ENCODE peak calls at places on chromosomes 7 and 10, in five cellular contexts. G is CD8-positive, alpha-beta T cell; I is breast epithelium; J is sigmoid colon; D is heart right ventricle. H is an unnamed sample.
A peak's percentile ranks its signal among the peaks of the same experiment; 100 is the strongest.

GRCh38 chr7:82443801-82444219 is 233 bp upstream of the CACNA2D1 start:
- DNase-seq in I (peak; percentile 60), J (peak; percentile 96), D (peak; percentile 88), G (no peak), H (peak; percentile 88)

GRCh38 chr7:45699726-45700390 is 125.7 kb downstream of the ADCY1 start:
- DNase-seq in G (peak; percentile 8), I (peak; percentile 35), J (no peak), D (no peak), H (no peak)

GRCh38 chr7:102875700-102876192 is 37.1 kb upstream of the LRRC17 start:
- DNase-seq in G (no peak), D (no peak), J (no peak), I (no peak), H (no peak)

GRCh38 chr7:152076324-152076821 is 50.9 kb downstream of the GALNT11 start:
- DNase-seq in I (no peak), D (no peak), J (no peak), G (no peak), H (peak; percentile 38)

GRCh38 chr7:16753932-16754571 is 497 bp downstream of the TSPAN13 start:
- DNase-seq in D (peak; percentile 29), J (no peak), I (peak; percentile 52), G (no peak), H (peak; percentile 83)

GRCh38 chr10:3825862-3826351 is 40.9 kb upstream of the KLF6 start:
- DNase-seq in J (peak; percentile 65), D (peak; percentile 62), I (no peak), G (no peak), H (no peak)

GRCh38 chr10:73965890-73966768 is 31.8 kb upstream of the VCL start:
- DNase-seq in D (peak; percentile 86), I (peak; percentile 69), J (peak; percentile 97), G (no peak), H (peak; percentile 34)

GRCh38 chr7:46583606-46584005 is 662.5 kb upstream of the IGFBP3 start:
- DNase-seq in J (no peak), I (no peak), G (no peak), D (no peak), H (no peak)

GRCh38 chr10:71765176-71765906 is 8.0 kb downstream of the VSIR start:
- DNase-seq in G (no peak), I (no peak), D (peak; percentile 71), J (peak; percentile 91), H (no peak)

GRCh38 chr10:48745662-48746245 is 61.1 kb downstream of the WDFY4 start:
- DNase-seq in I (no peak), D (no peak), G (no peak), J (no peak), H (no peak)

GRCh38 chr7:116588641-116589594 is 64.1 kb downstream of the CAV1 start:
- DNase-seq in J (no peak), D (no peak), G (no peak), I (no peak), H (no peak)

GRCh38 chr10:62456611-62457101 is 82.5 kb downstream of the ZNF365 start:
- DNase-seq in G (no peak), J (no peak), D (no peak), I (no peak), H (no peak)

GRCh38 chr10:47378606-47379444 is 5.3 kb downstream of the ZNF488 start:
- DNase-seq in D (no peak), G (peak; percentile 5), J (peak; percentile 44), I (no peak), H (no peak)

GRCh38 chr7:11203688-11204087 is 230.0 kb downstream of the PHF14 start:
- DNase-seq in G (no peak), D (peak; percentile 18), J (no peak), I (no peak), H (peak; percentile 51)

GRCh38 chr7:34991938-34992840 is 45.1 kb downstream of the DPY19L1 start:
- DNase-seq in I (no peak), D (no peak), J (no peak), G (peak; percentile 54), H (no peak)

GRCh38 chr10:131323880-131324279 is 12.4 kb upstream of the TCERG1L start:
- DNase-seq in J (no peak), D (no peak), G (no peak), I (no peak), H (no peak)

GRCh38 chr7:27921081-27921836 is 181.3 kb downstream of the TAX1BP1 start:
- DNase-seq in I (no peak), J (no peak), G (no peak), D (peak; percentile 51), H (no peak)

GRCh38 chr7:157009170-157009777 is 1.2 kb downstream of the MNX1 start:
- DNase-seq in G (no peak), D (no peak), I (no peak), J (no peak), H (no peak)

GRCh38 chr7:72465521-72465920 is 53.4 kb upstream of the CALN1 start:
- DNase-seq in D (no peak), G (no peak), I (no peak), J (no peak), H (no peak)

GRCh38 chr7:27576360-27576944 is 86.2 kb downstream of the HIBADH start:
- DNase-seq in D (no peak), I (no peak), G (no peak), J (no peak), H (no peak)

GRCh38 chr10:14241196-14241595 is 89.5 kb downstream of the FRMD4A start:
- DNase-seq in J (no peak), I (no peak), G (no peak), D (no peak), H (no peak)

GRCh38 chr10:14244801-14245211 is 85.9 kb downstream of the FRMD4A start:
- DNase-seq in I (no peak), G (no peak), D (no peak), J (no peak), H (no peak)

GRCh38 chr10:14244147-14244546 is 86.6 kb downstream of the FRMD4A start:
- DNase-seq in J (no peak), I (no peak), D (no peak), G (no peak), H (no peak)

GRCh38 chr10:14236341-14236740 is 94.4 kb downstream of the FRMD4A start:
- DNase-seq in D (no peak), G (no peak), I (no peak), J (no peak), H (no peak)

DNA sequence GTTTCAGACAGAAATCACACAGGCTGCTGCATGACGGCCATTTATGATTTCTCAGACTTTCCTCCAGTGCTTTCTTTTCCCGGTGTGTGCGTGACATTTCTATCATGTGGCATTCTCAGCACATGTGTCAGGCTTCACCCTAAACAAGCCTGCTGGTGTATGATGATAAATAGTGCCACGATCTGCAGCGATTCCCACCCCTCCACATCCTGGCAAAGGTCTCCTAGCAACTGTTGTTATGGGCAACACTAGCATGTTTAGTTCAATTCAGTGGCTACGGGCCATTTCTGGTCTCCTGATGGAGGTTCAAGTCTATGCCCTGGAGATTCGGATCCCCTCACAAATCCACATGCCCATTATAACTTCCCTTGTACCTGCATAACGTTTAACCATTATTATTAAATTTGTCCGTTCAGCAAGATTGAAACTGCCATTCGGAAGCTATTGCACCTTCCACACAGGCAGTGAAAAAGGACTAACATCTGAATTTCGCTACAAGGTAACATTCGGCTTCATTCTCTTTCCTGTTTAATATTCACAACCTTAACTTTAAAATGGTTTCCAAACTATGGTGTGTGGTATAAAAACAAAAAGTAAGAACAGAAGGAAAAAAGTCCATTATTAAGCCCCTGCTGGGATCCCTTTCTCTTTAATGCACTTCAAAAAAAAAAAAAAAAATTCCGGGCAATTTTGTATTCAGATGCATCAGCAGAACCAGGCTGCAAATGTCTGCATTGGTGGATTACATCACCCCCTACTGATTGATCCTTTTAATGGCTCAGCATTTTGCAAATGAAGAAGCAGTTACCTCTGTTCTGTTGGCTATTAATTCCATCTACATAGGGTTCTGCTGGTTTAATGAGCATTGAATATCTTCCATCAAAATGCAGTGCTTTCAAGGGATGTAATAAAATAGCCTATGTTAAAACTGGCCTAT is 90.2 kb downstream of the FRMD4A start:
- DNase-seq in I (no peak), J (no peak), D (no peak), G (no peak), H (no peak)
- TF ChIP-seq CTCF in I (no peak), J (no peak), D (no peak), G (no peak), H (peak; percentile 30)

GRCh38 chr7:148472406-148472805 is 118.2 kb upstream of the C7orf33 start:
- DNase-seq in J (no peak), I (no peak), G (no peak), D (no peak), H (no peak)

GRCh38 chr7:148478551-148478950 is 112.0 kb upstream of the C7orf33 start:
- DNase-seq in G (no peak), D (no peak), I (no peak), J (no peak), H (no peak)

GRCh38 chr7:148474421-148474820 is 116.1 kb upstream of the C7orf33 start:
- DNase-seq in G (no peak), J (no peak), D (no peak), I (no peak), H (no peak)

DNA sequence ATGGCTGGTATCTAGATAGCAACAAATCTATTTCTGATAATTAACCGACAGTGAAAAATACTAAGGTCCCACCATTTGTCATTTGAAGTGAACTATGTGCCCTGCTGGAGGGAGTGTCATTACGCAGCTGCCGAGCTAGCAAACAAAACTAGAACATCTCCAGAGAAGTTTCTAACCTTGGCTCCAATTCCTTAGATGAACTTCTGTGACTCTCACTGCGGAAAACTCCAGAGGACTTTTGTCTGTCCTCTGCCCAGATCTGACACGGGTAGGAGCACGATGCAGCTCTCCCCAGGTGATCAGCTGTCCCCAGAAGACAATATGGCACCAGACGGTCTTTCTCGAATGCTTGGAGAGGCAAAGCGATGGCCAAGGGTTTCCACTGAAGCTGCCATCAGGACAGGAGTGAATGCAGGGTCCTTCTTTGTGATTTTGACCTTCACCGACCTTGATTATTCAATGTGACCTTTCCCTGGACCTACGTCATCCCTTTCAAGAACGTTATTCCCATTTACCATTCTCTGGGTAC is 116.8 kb upstream of the C7orf33 start:
- DNase-seq in D (no peak), J (no peak), G (no peak), I (no peak), H (no peak)
- TF ChIP-seq CTCF in D (no peak), J (no peak), G (no peak), I (no peak), H (no peak)

GRCh38 chr10:55287346-55287745 is 486.3 kb upstream of the PCDH15 start:
- DNase-seq in G (no peak), J (no peak), D (no peak), I (no peak), H (no peak)
- TF ChIP-seq CTCF in G (no peak), J (no peak), D (no peak), I (no peak), H (no peak)

GRCh38 chr10:102394079-102394800 is 1.3 kb upstream of the NFKB2 start:
- DNase-seq in J (peak; percentile 98), D (peak; percentile 97), G (peak; percentile 99), I (peak; percentile 86), H (peak; percentile 89)
- TF ChIP-seq CTCF in J (peak; percentile 95), D (no peak), G (no peak), I (peak; percentile 97), H (peak; percentile 91)

DNA sequence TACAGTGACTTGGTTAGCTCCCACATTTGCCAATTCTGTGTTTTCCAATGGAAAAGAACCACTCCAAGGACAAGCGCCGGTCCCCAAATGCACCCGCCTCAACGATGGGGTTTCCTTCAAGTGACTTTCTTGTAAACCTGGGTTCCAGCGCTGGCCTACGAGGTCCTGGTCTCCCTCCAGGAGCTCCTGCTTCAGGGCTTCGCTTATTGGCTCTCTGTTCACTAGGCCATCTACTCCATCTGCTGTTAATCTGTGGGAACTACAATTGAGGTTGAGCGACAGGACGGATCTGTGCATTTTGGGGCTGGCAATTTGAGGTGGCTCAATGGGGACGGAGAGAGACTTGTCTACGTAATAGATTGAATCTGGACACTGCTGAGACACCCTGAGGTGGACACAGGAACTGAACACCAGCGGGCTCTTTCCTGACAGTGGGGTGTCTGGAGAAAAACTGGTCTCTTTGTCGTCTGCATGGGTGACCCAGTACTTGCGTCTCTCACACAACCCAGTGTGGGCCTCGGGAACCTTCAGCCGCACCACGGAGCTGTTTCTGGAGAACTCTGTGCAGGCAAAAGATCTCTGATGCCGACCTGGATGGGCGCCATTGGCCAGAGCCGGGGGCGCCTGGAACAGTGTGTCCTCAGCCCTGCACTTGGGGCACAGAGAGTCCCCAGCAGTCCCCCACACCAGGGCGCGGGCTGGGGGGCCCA is 115.9 kb upstream of the ADAM12 start:
- DNase-seq in D (peak; percentile 28), I (no peak), J (no peak), G (no peak), H (peak; percentile 39)
- TF ChIP-seq CTCF in D (peak; percentile 38), I (peak; percentile 49), J (no peak), G (no peak), H (peak; percentile 67)

H was measured in glutamatergic neuron.